ENCODE peak calls at places on chromosome 9, in ten cellular contexts. Z is A549, P is IMR-90, K is esophagus squamous epithelium, W is breast epithelium, N is adrenal gland, M is thyroid gland, Q is heart left ventricle, C is sigmoid colon, G is suprapubic skin. D is an unnamed sample.

GRCh38 chr9:113794721-113795120 is 81.4 kb upstream of the ZNF618 start:
- DNase-seq in Z (no peak), P (no peak), K (no peak), W (no peak), N (no peak), M (no peak), Q (no peak), C (no peak), G (no peak), D (no peak)

GRCh38 chr9:91994422-91994821 is 44.4 kb upstream of the ROR2 start:
- DNase-seq in Z (peak), P (no peak), K (no peak), W (no peak), N (no peak), M (no peak), Q (no peak), C (no peak), G (no peak), D (no peak)

GRCh38 chr9:131552030-131552429 is 6.7 kb downstream of the PRRT1B start:
- DNase-seq in Z (no peak), P (no peak), K (no peak), W (no peak), N (no peak), M (no peak), Q (no peak), C (no peak), G (no peak), D (no peak)

GRCh38 chr9:16125637-16126036 is 572.8 kb downstream of the CCDC171 start:
- DNase-seq in Z (no peak), P (peak), K (no peak), W (no peak), N (no peak), M (no peak), Q (no peak), C (no peak), G (no peak), D (no peak)

GRCh38 chr9:96554326-96554725 is 65.3 kb downstream of the CDC14B start:
- DNase-seq in Z (no peak), P (peak), K (no peak), W (no peak), N (no peak), M (no peak), Q (no peak), C (no peak), G (no peak), D (no peak)

GRCh38 chr9:82423700-82424099 is 435.1 kb downstream of the SPATA31D1 start:
- DNase-seq in Z (no peak), P (no peak), K (no peak), W (no peak), N (no peak), M (no peak), Q (no peak), C (no peak), G (no peak), D (peak)

GRCh38 chr9:121319394-121319780 is 50.7 kb downstream of the STOM start:
- DNase-seq in Z (no peak), P (no peak), K (no peak), W (no peak), N (no peak), M (no peak), Q (no peak), C (peak), G (no peak), D (no peak)

GRCh38 chr9:107768224-107768623 is 278.7 kb upstream of the KLF4 start:
- DNase-seq in Z (no peak), P (no peak), K (no peak), W (no peak), N (no peak), M (peak), Q (peak), C (no peak), G (no peak), D (no peak)

GRCh38 chr9:79195904-79196303 is 375.9 kb upstream of the TLE4 start:
- DNase-seq in Z (no peak), P (peak), K (no peak), W (no peak), N (no peak), M (no peak), Q (no peak), C (no peak), G (no peak), D (no peak)

GRCh38 chr9:38232895-38233294 is 159.6 kb upstream of the ALDH1B1 start:
- DNase-seq in Z (no peak), P (no peak), K (no peak), W (no peak), N (no peak), M (no peak), Q (no peak), C (no peak), G (no peak), D (no peak)

GRCh38 chr9:131618071-131618479 is 72.8 kb downstream of the PRRT1B start:
- DNase-seq in Z (no peak), P (no peak), K (no peak), W (no peak), N (peak), M (peak), Q (peak), C (no peak), G (no peak), D (peak)

GRCh38 chr9:79603222-79603925 is 31.6 kb downstream of the TLE4 start:
- DNase-seq in Z (no peak), P (no peak), K (no peak), W (no peak), N (no peak), M (no peak), Q (no peak), C (no peak), G (no peak), D (no peak)

GRCh38 chr9:3525088-3525835 is 539 bp downstream of the RFX3 start:
- DNase-seq in Z (peak), P (no peak), K (no peak), W (no peak), N (no peak), M (no peak), Q (peak), C (no peak), G (no peak), D (no peak)

GRCh38 chr9:3525836-3526165 is at the start of gene RFX3:
- DNase-seq in Z (peak), P (peak), K (peak), W (peak), N (peak), M (peak), Q (peak), C (peak), G (peak), D (peak)

GRCh38 chr9:3527653-3527960 is 1.8 kb upstream of the RFX3 start:
- DNase-seq in Z (no peak), P (no peak), K (no peak), W (no peak), N (no peak), M (no peak), Q (no peak), C (no peak), G (no peak), D (no peak)

GRCh38 chr9:3526903-3527652 is 1.3 kb upstream of the RFX3 start:
- DNase-seq in Z (peak), P (peak), K (no peak), W (no peak), N (peak), M (peak), Q (no peak), C (no peak), G (no peak), D (no peak)

GRCh38 chr9:3526166-3526902 is 533 bp upstream of the RFX3 start:
- DNase-seq in Z (peak), P (peak), K (peak), W (peak), N (peak), M (peak), Q (peak), C (peak), G (peak), D (peak)
- TF ChIP-seq POLR2A in Z (peak), P (peak), K (peak), W (peak), N (peak), M (peak), Q (peak), C (peak), G (peak), D (peak)

GRCh38 chr9:71766663-71767062 is 1.6 kb downstream of the CEMIP2 start:
- DNase-seq in Z (no peak), P (no peak), K (no peak), W (no peak), N (no peak), M (no peak), Q (no peak), C (no peak), G (no peak), D (no peak)
- TF ChIP-seq POLR2A in Z (no peak), P (no peak), K (no peak), W (no peak), N (no peak), M (no peak), Q (no peak), C (no peak), G (no peak), D (no peak)

GRCh38 chr9:35723908-35724307 is 8.1 kb downstream of the TLN1 start:
- DNase-seq in Z (no peak), P (no peak), K (no peak), W (no peak), N (no peak), M (no peak), Q (peak), C (peak), G (no peak), D (no peak)
- TF ChIP-seq POLR2A in Z (no peak), P (no peak), K (no peak), W (no peak), N (no peak), M (no peak), Q (no peak), C (no peak), G (no peak), D (no peak)

GRCh38 chr9:97632992-97633858 is at the start of the genes NCBP1 and TSTD2:
- DNase-seq in Z (peak), P (peak), K (peak), W (peak), N (peak), M (peak), Q (peak), C (peak), G (peak), D (peak)
- TF ChIP-seq POLR2A in Z (peak), P (peak), K (peak), W (peak), N (peak), M (peak), Q (peak), C (peak), G (peak), D (no peak)

GRCh38 chr9:71769175-71770165 is 1.2 kb upstream of the CEMIP2 start:
- DNase-seq in Z (peak), P (no peak), K (peak), W (peak), N (peak), M (peak), Q (peak), C (peak), G (peak), D (peak)
- TF ChIP-seq POLR2A in Z (peak), P (no peak), K (peak), W (peak), N (peak), M (no peak), Q (peak), C (no peak), G (no peak), D (no peak)

D was measured in stomach.